ENCODE peak calls at places on chromosome 21, in four cellular contexts. N is EL, H is stomach, A is NCI-H1105 treated with DMSO at 0.1 percent for 48 hours. M is an unnamed sample.

GRCh38 chr21:45457832-45458172 is 52.8 kb downstream of the COL18A1 start:
- DNase-seq in N (no peak), H (no peak), A (no peak), M (no peak)

GRCh38 chr21:36461918-36462486 is 17.9 kb downstream of the CLDN14 start:
- DNase-seq in N (no peak), H (no peak), A (no peak), M (no peak)

GRCh38 chr21:20971296-20971921 is 26.8 kb upstream of the NCAM2 start:
- DNase-seq in N (peak; percentile 3), H (no peak), A (peak; percentile 70), M (no peak)

GRCh38 chr21:37006243-37006520 is 320 bp upstream of the RIPPLY3 start:
- DNase-seq in N (no peak), H (no peak), A (no peak), M (no peak)

GRCh38 chr21:32687946-32688345 is 39.9 kb downstream of the SYNJ1 start:
- DNase-seq in N (no peak), H (no peak), A (no peak), M (no peak)

GRCh38 chr21:26388731-26389231 is 184.3 kb downstream of the CYYR1 start:
- DNase-seq in N (peak; percentile 86), H (no peak), A (no peak), M (no peak)

GRCh38 chr21:43209575-43210453 is 41.0 kb downstream of the CRYAA start:
- DNase-seq in N (peak; percentile 77), H (no peak), A (no peak), M (no peak)

GRCh38 chr21:38244885-38245869 is 11.6 kb upstream of the KCNJ15 start:
- DNase-seq in N (peak; percentile 97), H (no peak), A (no peak), M (no peak)

GRCh38 chr21:42565886-42566523 is 52.4 kb downstream of the SLC37A1 start:
- DNase-seq in N (no peak), H (peak; percentile 21), A (no peak), M (no peak)

GRCh38 chr21:39263372-39263771 is 50.1 kb downstream of the BRWD1 start:
- DNase-seq in N (peak; percentile 34), H (no peak), A (no peak), M (no peak)

GRCh38 chr21:28229811-28230210 is 762.9 kb downstream of the LTN1 start:
- DNase-seq in N (peak; percentile 80), H (no peak), A (no peak), M (no peak)

GRCh38 chr21:44450999-44451398 is 4.3 kb upstream of the LRRC3 start:
- DNase-seq in N (no peak), H (no peak), A (no peak), M (no peak)

GRCh38 chr21:44423941-44424607 is 31.2 kb upstream of the LRRC3 start:
- DNase-seq in N (no peak), H (no peak), A (no peak), M (no peak)

GRCh38 chr21:39125752-39126485 is 57.3 kb downstream of the PSMG1 start:
- DNase-seq in N (peak; percentile 67), H (peak; percentile 55), A (peak; percentile 71), M (no peak)

GRCh38 chr21:45405819-45406762 is 1.1 kb downstream of the COL18A1 start:
- DNase-seq in N (peak; percentile 24), H (no peak), A (peak; percentile 3), M (no peak)

GRCh38 chr21:42760361-42760970 is 107.0 kb downstream of the PDE9A start:
- DNase-seq in N (no peak), H (no peak), A (no peak), M (no peak)

GRCh38 chr21:34582506-34583150 is 32.3 kb downstream of the RCAN1 start:
- DNase-seq in N (peak; percentile 65), H (no peak), A (no peak), M (no peak)

GRCh38 chr21:26469789-26470188 is 103.3 kb downstream of the CYYR1 start:
- DNase-seq in N (peak; percentile 65), H (no peak), A (no peak), M (no peak)

GRCh38 chr21:37862536-37862935 is 53.7 kb downstream of the KCNJ6 start:
- DNase-seq in N (peak; percentile 35), H (no peak), A (peak; percentile 21), M (peak; percentile 23)

GRCh38 chr21:20459838-20460237 is 538.4 kb upstream of the NCAM2 start:
- DNase-seq in N (no peak), H (no peak), A (no peak), M (no peak)

GRCh38 chr21:19076031-19076430 is 672.4 kb upstream of the TMPRSS15 start:
- DNase-seq in N (no peak), H (no peak), A (no peak), M (no peak)

GRCh38 chr21:37237764-37238163 is 29.4 kb downstream of the VPS26C start:
- DNase-seq in N (no peak), H (no peak), A (no peak), M (no peak)

GRCh38 chr21:40291560-40291959 is 424.3 kb downstream of the PCP4 start:
- DNase-seq in N (no peak), H (no peak), A (no peak), M (no peak)

GRCh38 chr21:33642896-33643657 is 776 bp downstream of the ITSN1 start:
- DNase-seq in N (peak; percentile 45), H (peak; percentile 31), A (no peak), M (peak; percentile 21)